ENCODE peak calls at places on chromosomes 4 and X, in five cellular contexts. M is choroid plexus epithelial cell, P is HCT116, U is fibroblast of mammary gland, A is sigmoid colon. K is an unnamed sample.

GRCh38 chr4:184265566-184266351 is 48.1 kb upstream of the ENPP6 start:
- DNase-seq in A (no peak), U (peak), M (peak), P (peak), K (no peak)

GRCh38 chrX:1411331-1411730 is 19.4 kb upstream of the SLC25A6 start:
- DNase-seq in A (peak), U (no peak), P (no peak), M (no peak), K (no peak)

GRCh38 chr4:39045791-39046221 is 13.6 kb upstream of the TMEM156 start:
- DNase-seq in P (no peak), A (no peak), M (peak), U (no peak), K (no peak)

GRCh38 chrX:111869639-111870034 is 6.3 kb upstream of the TRPC5OS start:
- DNase-seq in M (peak), P (peak), U (peak), A (no peak), K (peak)

GRCh38 chrX:53442322-53442631 is 8.1 kb upstream of the HSD17B10 start:
- DNase-seq in P (no peak), U (no peak), M (no peak), A (no peak), K (no peak)

GRCh38 chrX:68940601-68941000 is 111.8 kb downstream of the EFNB1 start:
- DNase-seq in A (peak), U (peak), P (no peak), M (peak), K (no peak)

GRCh38 chr4:38670061-38670894 is 6.3 kb downstream of the KLF3 start:
- DNase-seq in M (no peak), A (no peak), P (no peak), U (no peak), K (no peak)

GRCh38 chr4:128155874-128156456 is 94.9 kb downstream of the LARP1B start:
- DNase-seq in M (no peak), P (no peak), U (no peak), A (peak), K (no peak)

GRCh38 chr4:21792736-21793135 is 155.8 kb downstream of the KCNIP4 start:
- DNase-seq in A (no peak), U (no peak), M (no peak), P (no peak), K (no peak)

GRCh38 chrX:132272826-132273225 is 53.6 kb upstream of the RAP2C start:
- DNase-seq in U (peak), P (no peak), A (no peak), M (no peak), K (no peak)

DNA sequence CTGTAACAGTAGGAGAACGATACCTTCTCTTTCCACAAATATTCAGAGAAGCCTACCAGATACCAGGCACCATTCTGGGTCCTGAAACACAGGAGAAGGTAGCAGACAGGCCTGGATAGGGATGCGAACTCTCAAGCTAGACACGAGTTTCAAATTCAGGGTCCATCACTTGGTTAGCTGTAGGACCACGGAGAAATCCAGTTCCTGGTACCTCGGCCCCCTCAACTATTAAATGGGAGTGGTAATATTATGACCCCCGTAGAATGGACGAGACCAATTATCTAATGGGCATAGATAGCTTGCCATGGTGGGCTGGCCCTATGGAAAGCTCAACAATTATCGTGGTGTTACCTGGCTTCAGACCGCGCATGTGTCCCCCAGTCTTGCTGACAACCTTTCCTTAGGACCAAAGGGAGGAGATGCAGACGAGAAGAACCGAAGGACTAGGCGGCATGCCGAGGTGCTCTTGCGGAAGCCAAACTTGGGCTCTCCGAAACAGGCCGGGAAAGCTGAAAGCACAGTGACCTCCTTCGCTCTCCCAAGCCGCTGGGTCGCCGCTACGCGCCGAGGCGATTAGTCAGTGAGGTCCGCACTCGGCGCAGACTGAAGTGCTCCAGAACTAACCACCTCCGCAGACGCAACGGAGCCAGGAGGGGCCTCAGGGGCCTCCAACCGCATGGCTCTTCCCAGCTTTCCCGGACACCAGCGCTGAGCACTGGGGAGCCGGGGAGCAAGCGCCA is 19.6 kb downstream of the NKX3-2 start:
- DNase-seq in P (no peak), M (peak), U (peak), A (no peak), K (no peak)
- H3K4me3 ChIP-seq in P (no peak), M (no peak), U (no peak), A (no peak), K (no peak)

GRCh38 chr4:11004818-11005217 is 320.2 kb upstream of the CLNK start:
- DNase-seq in M (no peak), U (no peak), A (no peak), P (no peak), K (no peak)
- TF ChIP-seq CTCF in M (no peak), U (no peak), A (no peak), P (no peak), K (no peak)

DNA sequence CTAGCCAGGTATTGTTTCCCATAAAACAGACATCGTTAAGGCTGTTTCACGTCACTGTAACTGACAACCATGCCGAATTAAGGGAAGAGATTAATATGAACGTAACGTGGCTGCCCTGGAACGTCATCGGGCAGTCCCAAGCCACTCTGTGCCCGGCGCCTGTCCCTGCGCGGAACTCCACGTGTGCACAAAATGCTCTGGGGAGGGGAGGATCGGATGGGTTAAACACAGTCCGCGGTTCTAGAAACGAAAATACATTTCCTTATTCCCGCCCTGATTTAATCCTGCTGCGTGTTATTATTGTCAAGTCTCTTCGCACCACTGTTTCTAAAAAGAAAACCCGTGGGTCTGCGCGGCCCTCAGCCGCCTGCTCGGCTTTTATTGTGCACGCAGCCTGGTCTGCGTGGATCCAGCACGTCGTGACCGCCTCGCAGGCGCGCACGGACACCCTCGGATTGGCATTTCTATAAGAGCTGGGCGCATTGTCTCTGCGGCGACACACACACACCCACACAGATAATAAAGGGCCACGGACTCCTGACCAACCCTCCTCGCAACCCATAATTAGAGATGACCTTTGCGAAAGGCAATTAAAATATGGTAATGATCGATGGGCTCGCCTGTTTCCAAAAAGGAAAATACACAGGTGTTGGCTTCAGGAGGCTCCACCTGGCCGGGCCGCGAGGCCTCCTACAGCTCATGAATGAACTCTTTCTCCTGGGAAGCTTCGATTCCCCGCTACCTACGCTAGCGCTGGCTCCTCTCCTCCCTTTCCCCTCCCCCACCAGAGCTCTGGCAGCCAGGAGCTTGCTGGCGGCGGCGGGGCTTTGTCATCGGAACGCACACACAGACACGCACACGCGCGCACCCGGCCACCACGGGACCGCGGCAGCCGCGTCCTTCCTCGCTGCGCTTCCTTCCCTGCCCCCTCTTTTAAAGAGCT is 69.8 kb upstream of the BCOR start:
- DNase-seq in P (no peak), A (peak), M (no peak), U (no peak), K (no peak)
- H3K4me3 ChIP-seq in P (peak), A (peak), M (peak), U (no peak), K (peak)

GRCh38 chr4:183107891-183108459 is 8.9 kb downstream of the WWC2 start:
- DNase-seq in U (peak), M (no peak), A (no peak), P (no peak), K (no peak)
- TF ChIP-seq CTCF in U (no peak), M (no peak), A (no peak), P (no peak), K (no peak)

GRCh38 chr4:40466789-40467188 is 131.7 kb downstream of the CHRNA9 start:
- DNase-seq in P (no peak), U (no peak), M (no peak), A (no peak), K (no peak)
- H3K4me3 ChIP-seq in P (no peak), U (no peak), M (no peak), A (no peak), K (no peak)

GRCh38 chr4:148017801-148018200 is 285.9 kb downstream of the ARHGAP10 start:
- DNase-seq in M (no peak), U (no peak), P (no peak), A (no peak), K (no peak)

GRCh38 chr4:148026022-148026421 is 294.1 kb downstream of the ARHGAP10 start:
- DNase-seq in P (no peak), M (peak), A (no peak), U (peak), K (no peak)

GRCh38 chr4:148022975-148023374 is 291.1 kb downstream of the ARHGAP10 start:
- DNase-seq in P (no peak), M (no peak), U (no peak), A (no peak), K (no peak)

GRCh38 chr4:148023782-148024181 is 291.9 kb downstream of the ARHGAP10 start:
- DNase-seq in U (peak), P (no peak), A (no peak), M (no peak), K (no peak)

DNA sequence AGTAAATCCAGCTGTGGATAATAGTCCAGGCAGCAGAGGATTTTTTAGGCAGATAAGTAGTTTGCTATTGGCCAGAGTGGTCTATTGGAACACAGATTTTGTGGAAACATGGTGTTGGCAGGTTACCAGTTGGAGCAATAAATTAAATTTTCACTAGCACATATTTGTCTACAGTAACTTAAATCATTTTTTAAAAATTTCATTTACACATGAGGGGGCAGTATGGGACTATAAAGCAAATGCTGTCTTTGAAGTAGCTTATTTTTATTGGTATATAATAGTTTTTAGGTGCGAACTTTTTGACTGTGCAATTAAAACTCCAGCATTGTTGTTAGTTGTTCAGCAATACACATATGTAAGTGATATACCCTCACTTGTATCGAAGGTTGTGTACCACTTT is 289.8 kb downstream of the ARHGAP10 start:
- DNase-seq in A (no peak), P (no peak), M (no peak), U (no peak), K (no peak)
- TF ChIP-seq CTCF in A (no peak), P (no peak), M (no peak), U (peak), K (no peak)

DNA sequence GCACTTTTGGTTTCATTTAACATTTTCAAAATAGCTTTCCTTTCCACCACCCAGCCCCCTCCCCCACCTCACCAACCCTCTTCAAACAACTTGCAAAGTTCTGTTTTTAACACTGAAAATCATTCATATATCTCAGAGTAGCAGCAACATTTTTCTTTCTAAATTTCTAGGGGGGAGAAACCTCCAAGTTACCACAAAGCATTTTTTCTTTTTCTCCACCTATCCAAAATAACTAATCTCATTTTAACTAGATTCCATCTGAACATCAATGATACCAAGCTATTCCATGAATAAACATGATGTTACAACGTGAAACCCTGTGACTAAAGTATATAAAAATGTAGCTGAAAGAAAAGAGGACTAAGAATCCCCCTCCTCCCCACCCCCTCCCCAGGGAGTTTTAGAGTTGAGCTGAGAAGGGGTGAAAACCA is 5.3 kb downstream of the LDB2 start:
- DNase-seq in P (no peak), M (peak), A (no peak), U (peak), K (no peak)
- H3K4me3 ChIP-seq in P (no peak), M (peak), A (peak), U (peak), K (no peak)

K was measured in retinal pigment epithelial cell.